ENCODE peak calls at places on chromosomes 4 and X, in ten cellular contexts. U is endothelial cell of umbilical vein, R is PC-9, X is upper lobe of right lung, A is uterus, I is brain microvascular endothelial cell, Y is fibroblast of lung, V is IMR-90, W is endodermal cell, M is right atrium auricular region. H is an unnamed sample.

GRCh38 chr4:186902361-186902760 is 178.7 kb upstream of the FAT1 start:
- DNase-seq in Y (no peak), X (no peak), M (no peak), I (no peak), W (no peak), A (no peak), U (no peak), V (no peak), R (no peak), H (no peak)

GRCh38 chr4:43337707-43338106 is 445.2 kb downstream of the GRXCR1 start:
- DNase-seq in V (peak; percentile 63), W (no peak), M (no peak), R (no peak), Y (peak; percentile 82), X (no peak), U (no peak), I (no peak), A (no peak), H (no peak)

GRCh38 chr4:17599826-17600225 is 14.6 kb upstream of the MED28 start:
- DNase-seq in U (no peak), W (no peak), I (no peak), X (no peak), V (no peak), Y (no peak), A (no peak), R (no peak), M (no peak), H (no peak)

GRCh38 chr4:102263024-102263787 is 82.1 kb downstream of the SLC39A8 start:
- DNase-seq in W (no peak), X (no peak), U (peak; percentile 64), M (no peak), R (peak; percentile 70), I (peak; percentile 40), V (peak; percentile 28), A (no peak), Y (peak; percentile 64), H (no peak)

GRCh38 chrX:10110984-10111363 is 45.8 kb upstream of the CLCN4 start:
- DNase-seq in R (no peak), A (no peak), W (no peak), U (peak; percentile 1), V (no peak), X (no peak), Y (no peak), M (no peak), I (no peak), H (no peak)

GRCh38 chrX:54633641-54634040 is 103.6 kb downstream of the GNL3L start:
- DNase-seq in U (peak; percentile 0), M (no peak), I (peak; percentile 23), A (no peak), V (peak; percentile 28), R (no peak), W (peak; percentile 69), X (no peak), Y (peak; percentile 56), H (no peak)

GRCh38 chr4:144178414-144178813 is 37.9 kb upstream of the GYPA start:
- DNase-seq in U (peak; percentile 27), A (no peak), I (peak; percentile 14), R (no peak), M (no peak), X (no peak), V (no peak), W (no peak), Y (peak; percentile 52), H (no peak)

GRCh38 chr4:10075953-10076391 is 40.6 kb downstream of the WDR1 start:
- DNase-seq in A (peak; percentile 29), I (no peak), Y (no peak), R (no peak), U (no peak), X (peak; percentile 63), W (no peak), V (no peak), M (no peak), H (peak; percentile 66)

GRCh38 chr4:150217192-150217591 is 138.9 kb downstream of the DCLK2 start:
- DNase-seq in W (no peak), V (peak; percentile 87), R (no peak), Y (peak; percentile 89), X (no peak), M (no peak), U (peak; percentile 45), I (peak; percentile 37), A (no peak), H (no peak)

DNA sequence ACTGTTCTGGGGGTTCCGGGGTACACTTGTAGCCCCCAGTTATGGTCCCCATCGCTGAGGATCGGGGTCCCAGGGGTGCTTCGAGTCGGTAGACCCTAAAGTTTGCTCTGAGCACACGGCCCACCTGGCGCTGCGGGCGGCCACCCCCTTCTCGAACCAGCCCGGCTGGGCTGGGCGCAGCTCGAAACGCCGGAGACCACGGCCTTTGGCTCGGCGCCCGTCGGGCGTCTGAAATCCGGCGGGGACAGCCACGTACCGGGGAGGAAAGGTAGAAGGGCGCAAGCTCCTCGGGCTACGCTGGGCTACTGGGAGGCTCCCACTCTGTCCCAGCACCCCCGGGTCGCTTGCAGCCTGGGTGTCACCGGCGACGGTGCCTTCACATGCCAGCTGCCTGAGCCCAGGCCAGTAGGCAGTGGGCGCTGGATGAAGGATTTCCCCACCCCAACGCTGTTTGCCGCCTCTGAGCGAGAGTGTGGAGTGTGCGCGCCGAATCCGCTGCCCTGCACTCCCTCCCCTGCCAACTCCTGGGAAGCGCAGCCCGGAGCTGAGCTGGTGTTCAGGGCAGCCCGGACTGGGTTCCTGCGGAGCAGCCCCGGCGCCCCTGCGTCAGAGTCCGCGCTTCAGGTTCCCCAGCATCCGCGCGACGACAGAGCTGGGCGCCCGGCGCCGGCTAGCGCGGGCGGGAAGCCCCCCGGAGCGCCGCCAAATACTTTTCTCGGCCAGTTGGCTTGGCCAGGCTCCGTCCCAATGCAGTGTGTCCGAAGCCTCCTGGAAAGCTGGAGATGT is 637 bp downstream of the MAMLD1 start:
- DNase-seq in M (no peak), R (no peak), I (no peak), V (peak; percentile 29), U (peak; percentile 35), X (peak; percentile 68), W (peak; percentile 67), Y (peak; percentile 43), A (no peak), H (peak; percentile 75)
- TF ChIP-seq CTCF in M (no peak), R (no peak), I (peak; percentile 22), V (peak; percentile 10), U (no peak), X (no peak), W (no peak), Y (no peak), A (no peak), H (no peak)

GRCh38 chrX:13816899-13817298 is at the start of gene GPM6B:
- DNase-seq in R (no peak), I (no peak), X (no peak), W (no peak), V (no peak), U (no peak), M (no peak), A (no peak), Y (no peak), H (no peak)
- H3K27ac ChIP-seq in R (no peak within 1 kb of the TSS), I (no peak within 1 kb of the TSS), X (no peak within 1 kb of the TSS), W (peak within 1 kb of the TSS; percentile 95), V (no peak within 1 kb of the TSS), U (no peak within 1 kb of the TSS), M (no peak within 1 kb of the TSS), A (no peak within 1 kb of the TSS), Y (no peak within 1 kb of the TSS), H (no peak within 1 kb of the TSS)

GRCh38 chrX:153438522-153438921 is 7.3 kb downstream of the TREX2 start:
- DNase-seq in U (peak; percentile 16), Y (peak; percentile 18), R (no peak), V (peak; percentile 7), W (no peak), M (no peak), X (no peak), I (no peak), A (no peak), H (no peak)
- TF ChIP-seq CTCF in U (peak; percentile 16), Y (peak; percentile 38), R (no peak), V (no peak), W (peak; percentile 61), M (peak; percentile 51), X (peak; percentile 17), I (peak; percentile 60), A (no peak), H (no peak)

DNA sequence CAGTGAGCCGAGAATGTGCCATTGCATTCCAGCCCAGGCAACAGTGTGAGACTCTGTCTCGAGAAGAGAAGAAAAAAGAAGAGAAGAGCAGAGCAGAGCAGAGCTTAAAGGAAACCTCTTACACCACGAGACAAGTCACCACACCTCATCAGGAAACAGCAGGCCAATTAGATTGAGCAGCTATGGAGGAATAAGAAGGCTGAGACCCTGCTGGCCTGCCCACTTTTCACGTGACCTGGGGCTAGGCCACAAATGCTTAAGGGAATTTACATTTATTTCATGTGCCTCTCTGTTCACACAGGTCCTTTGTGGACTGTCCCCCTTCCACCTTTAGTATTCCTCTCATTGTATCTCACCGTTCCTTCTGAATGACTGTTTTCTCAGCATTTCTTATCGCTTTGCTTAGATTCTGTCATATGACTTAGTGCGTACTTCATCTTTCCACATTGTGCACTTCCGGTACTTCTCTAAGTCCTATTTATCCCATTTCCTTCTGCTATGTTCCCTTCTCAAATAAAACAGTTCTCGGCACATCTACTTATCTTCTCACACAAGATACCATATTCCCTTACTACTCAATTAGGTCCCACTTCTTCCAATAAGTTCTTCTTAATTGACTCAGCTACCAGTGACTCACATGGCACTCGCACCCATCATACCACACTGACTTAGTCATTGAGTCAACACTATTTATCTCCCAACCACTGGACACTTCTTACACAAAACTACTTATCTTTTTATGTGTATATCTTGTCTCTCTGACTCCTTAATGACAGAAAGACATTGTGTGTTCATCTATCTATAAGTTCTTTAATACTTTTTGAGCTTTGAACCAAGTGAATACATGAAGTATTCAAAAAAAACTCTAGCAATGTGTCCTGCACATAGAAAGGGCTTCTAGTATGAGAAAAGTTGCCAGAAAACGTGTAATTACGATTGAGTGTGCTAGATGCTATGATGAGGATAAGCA is 11.0 kb downstream of the CUL4B start:
- DNase-seq in A (no peak), U (peak; percentile 82), Y (peak; percentile 97), X (no peak), R (peak; percentile 95), V (peak; percentile 94), I (peak; percentile 89), W (no peak), M (peak; percentile 61), H (no peak)
- H3K27ac ChIP-seq in A (no peak overlapping the region), U (peak overlapping the region; percentile 81), Y (peak overlapping the region; percentile 84), X (no peak overlapping the region), R (peak overlapping the region; percentile 93), V (peak overlapping the region; percentile 97), I (peak overlapping the region; percentile 91), W (no peak overlapping the region), M (peak overlapping the region; percentile 34), H (peak overlapping the region; percentile 57)

GRCh38 chr4:51842554-51843308 is at the start of gene DCUN1D4:
- DNase-seq in M (peak; percentile 100), A (peak; percentile 100), W (peak; percentile 100), Y (peak; percentile 100), X (peak; percentile 100), V (peak; percentile 99), R (peak; percentile 93), I (peak; percentile 100), U (peak; percentile 100), H (peak; percentile 100)
- TF ChIP-seq CTCF in M (peak; percentile 49), A (peak; percentile 67), W (peak; percentile 58), Y (peak; percentile 31), X (peak; percentile 50), V (peak; percentile 59), R (no peak), I (peak; percentile 53), U (peak; percentile 43), H (no peak)

H was measured in coronary artery.